ENCODE peak calls at places on chromosomes 1 and 21, in nine cellular contexts. One of them, this sample, is unnamed.

GRCh38 chr1:154154534-154155181 is at the start of gene NUP210L:
- DNase-seq in small intestine: no peak
- DNase-seq in astrocyte of the cerebellum: no peak
- DNase-seq in choroid plexus epithelial cell: peak; percentile 31
- DNase-seq in fibroblast of lung: peak; percentile 74
- DNase-seq in HFF-Myc: no peak
- DNase-seq in AG04449: no peak
- DNase-seq in stomach: no peak
- DNase-seq in Panc1: no peak
- DNase-seq in this sample: no peak

GRCh38 chr1:230084408-230085177 is 17.6 kb downstream of the GALNT2 start:
- DNase-seq in HFF-Myc: peak; percentile 95
- DNase-seq in stomach: peak; percentile 34
- DNase-seq in choroid plexus epithelial cell: peak; percentile 99
- DNase-seq in astrocyte of the cerebellum: peak; percentile 96
- DNase-seq in small intestine: no peak
- DNase-seq in fibroblast of lung: peak; percentile 97
- DNase-seq in AG04449: peak; percentile 97
- DNase-seq in Panc1: peak; percentile 93
- DNase-seq in this sample: peak; percentile 98

GRCh38 chr1:44239337-44239960 is 26.2 kb downstream of the DMAP1 start:
- DNase-seq in Panc1: no peak
- DNase-seq in HFF-Myc: no peak
- DNase-seq in stomach: no peak
- DNase-seq in small intestine: no peak
- DNase-seq in fibroblast of lung: peak; percentile 24
- DNase-seq in AG04449: no peak
- DNase-seq in astrocyte of the cerebellum: no peak
- DNase-seq in choroid plexus epithelial cell: peak; percentile 47
- DNase-seq in this sample: no peak

GRCh38 chr21:17780539-17780938 is 38.6 kb downstream of the C21orf91 start:
- DNase-seq in small intestine: peak; percentile 49
- DNase-seq in astrocyte of the cerebellum: no peak
- DNase-seq in AG04449: no peak
- DNase-seq in fibroblast of lung: no peak
- DNase-seq in HFF-Myc: no peak
- DNase-seq in Panc1: no peak
- DNase-seq in choroid plexus epithelial cell: no peak
- DNase-seq in stomach: no peak
- DNase-seq in this sample: no peak

GRCh38 chr1:41670558-41670957 is 186.1 kb upstream of the EDN2 start:
- DNase-seq in HFF-Myc: peak; percentile 36
- DNase-seq in fibroblast of lung: peak; percentile 56
- DNase-seq in Panc1: no peak
- DNase-seq in AG04449: peak; percentile 77
- DNase-seq in astrocyte of the cerebellum: peak; percentile 53
- DNase-seq in stomach: no peak
- DNase-seq in small intestine: no peak
- DNase-seq in choroid plexus epithelial cell: peak; percentile 68
- DNase-seq in this sample: no peak

GRCh38 chr21:41641821-41642368 is 125.0 kb downstream of the RIPK4 start:
- DNase-seq in fibroblast of lung: peak; percentile 86
- DNase-seq in astrocyte of the cerebellum: peak; percentile 70
- DNase-seq in choroid plexus epithelial cell: peak; percentile 86
- DNase-seq in stomach: no peak
- DNase-seq in Panc1: no peak
- DNase-seq in HFF-Myc: peak; percentile 76
- DNase-seq in AG04449: peak; percentile 74
- DNase-seq in small intestine: no peak
- DNase-seq in this sample: peak; percentile 67

GRCh38 chr1:27045973-27046558 is 33.4 kb upstream of the TENT5B start:
- DNase-seq in fibroblast of lung: peak; percentile 54
- DNase-seq in AG04449: no peak
- DNase-seq in choroid plexus epithelial cell: peak; percentile 61
- DNase-seq in astrocyte of the cerebellum: peak; percentile 11
- DNase-seq in Panc1: peak; percentile 28
- DNase-seq in small intestine: peak; percentile 59
- DNase-seq in stomach: peak; percentile 69
- DNase-seq in HFF-Myc: no peak
- DNase-seq in this sample: no peak

GRCh38 chr1:208850441-208850840 is 606.3 kb upstream of the PLXNA2 start:
- DNase-seq in HFF-Myc: no peak
- DNase-seq in AG04449: no peak
- DNase-seq in astrocyte of the cerebellum: no peak
- DNase-seq in small intestine: no peak
- DNase-seq in choroid plexus epithelial cell: no peak
- DNase-seq in stomach: no peak
- DNase-seq in Panc1: no peak
- DNase-seq in fibroblast of lung: no peak
- DNase-seq in this sample: no peak

GRCh38 chr21:32241434-32241785 is 37.4 kb downstream of the MIS18A start:
- DNase-seq in HFF-Myc: no peak
- DNase-seq in Panc1: no peak
- DNase-seq in AG04449: no peak
- DNase-seq in stomach: no peak
- DNase-seq in choroid plexus epithelial cell: no peak
- DNase-seq in fibroblast of lung: no peak
- DNase-seq in astrocyte of the cerebellum: no peak
- DNase-seq in small intestine: no peak
- DNase-seq in this sample: no peak

GRCh38 chr1:2611034-2611501 is 21.7 kb downstream of the MMEL1 start:
- DNase-seq in astrocyte of the cerebellum: no peak
- DNase-seq in AG04449: no peak
- DNase-seq in small intestine: peak; percentile 85
- DNase-seq in stomach: peak; percentile 56
- DNase-seq in Panc1: no peak
- DNase-seq in fibroblast of lung: peak; percentile 9
- DNase-seq in HFF-Myc: no peak
- DNase-seq in choroid plexus epithelial cell: peak; percentile 23
- DNase-seq in this sample: no peak

GRCh38 chr1:188782220-188782841 is 1695.3 kb downstream of the BRINP3 start:
- DNase-seq in stomach: no peak
- DNase-seq in AG04449: no peak
- DNase-seq in small intestine: peak; percentile 37
- DNase-seq in Panc1: peak; percentile 12
- DNase-seq in choroid plexus epithelial cell: peak; percentile 74
- DNase-seq in astrocyte of the cerebellum: peak; percentile 12
- DNase-seq in fibroblast of lung: peak; percentile 56
- DNase-seq in HFF-Myc: no peak
- DNase-seq in this sample: peak; percentile 21

GRCh38 chr1:81007024-81007423 is 793.7 kb upstream of the ADGRL2 start:
- DNase-seq in Panc1: no peak
- DNase-seq in stomach: no peak
- DNase-seq in HFF-Myc: no peak
- DNase-seq in AG04449: no peak
- DNase-seq in small intestine: no peak
- DNase-seq in choroid plexus epithelial cell: no peak
- DNase-seq in fibroblast of lung: no peak
- DNase-seq in astrocyte of the cerebellum: no peak
- DNase-seq in this sample: no peak

GRCh38 chr1:24898152-24898908 is 31.7 kb downstream of the RUNX3 start:
- DNase-seq in fibroblast of lung: peak; percentile 16
- DNase-seq in AG04449: no peak
- DNase-seq in stomach: peak; percentile 65
- DNase-seq in HFF-Myc: no peak
- DNase-seq in choroid plexus epithelial cell: peak; percentile 58
- DNase-seq in Panc1: peak; percentile 25
- DNase-seq in small intestine: no peak
- DNase-seq in astrocyte of the cerebellum: no peak
- DNase-seq in this sample: no peak

GRCh38 chr21:26001356-26001755 is 169.2 kb downstream of the APP start:
- DNase-seq in fibroblast of lung: no peak
- DNase-seq in small intestine: no peak
- DNase-seq in HFF-Myc: no peak
- DNase-seq in choroid plexus epithelial cell: no peak
- DNase-seq in AG04449: no peak
- DNase-seq in Panc1: no peak
- DNase-seq in stomach: no peak
- DNase-seq in astrocyte of the cerebellum: no peak
- DNase-seq in this sample: no peak

GRCh38 chr1:205629751-205630150 is 2.1 kb downstream of the ELK4 start:
- DNase-seq in HFF-Myc: no peak
- DNase-seq in astrocyte of the cerebellum: no peak
- DNase-seq in small intestine: no peak
- DNase-seq in stomach: no peak
- DNase-seq in Panc1: no peak
- DNase-seq in fibroblast of lung: no peak
- DNase-seq in choroid plexus epithelial cell: peak; percentile 4
- DNase-seq in AG04449: no peak
- DNase-seq in this sample: no peak
- H3K4me3 ChIP-seq in HFF-Myc: peak overlapping the region; percentile 54
- H3K4me3 ChIP-seq in astrocyte of the cerebellum: peak overlapping the region; percentile 77
- H3K4me3 ChIP-seq in small intestine: no peak overlapping the region
- H3K4me3 ChIP-seq in stomach: no peak overlapping the region
- H3K4me3 ChIP-seq in Panc1: peak overlapping the region; percentile 94
- H3K4me3 ChIP-seq in fibroblast of lung: peak overlapping the region; percentile 88
- H3K4me3 ChIP-seq in choroid plexus epithelial cell: peak overlapping the region; percentile 4
- H3K4me3 ChIP-seq in AG04449: peak overlapping the region; percentile 7
- H3K4me3 ChIP-seq in this sample: peak overlapping the region; percentile 2

GRCh38 chr1:223363856-223364684 is at the start of gene SUSD4:
- DNase-seq in Panc1: no peak
- DNase-seq in stomach: peak; percentile 82
- DNase-seq in fibroblast of lung: no peak
- DNase-seq in AG04449: no peak
- DNase-seq in small intestine: peak; percentile 48
- DNase-seq in HFF-Myc: no peak
- DNase-seq in astrocyte of the cerebellum: no peak
- DNase-seq in choroid plexus epithelial cell: no peak
- DNase-seq in this sample: no peak

GRCh38 chr1:223363057-223363855 is 720 bp downstream of the SUSD4 start:
- DNase-seq in fibroblast of lung: peak; percentile 27
- DNase-seq in AG04449: no peak
- DNase-seq in Panc1: no peak
- DNase-seq in choroid plexus epithelial cell: peak; percentile 18
- DNase-seq in astrocyte of the cerebellum: peak; percentile 20
- DNase-seq in small intestine: no peak
- DNase-seq in HFF-Myc: no peak
- DNase-seq in stomach: no peak
- DNase-seq in this sample: no peak

GRCh38 chr1:223364685-223365382 is 858 bp upstream of the SUSD4 start:
- DNase-seq in AG04449: no peak
- DNase-seq in choroid plexus epithelial cell: no peak
- DNase-seq in astrocyte of the cerebellum: no peak
- DNase-seq in small intestine: no peak
- DNase-seq in HFF-Myc: no peak
- DNase-seq in Panc1: no peak
- DNase-seq in fibroblast of lung: no peak
- DNase-seq in stomach: no peak
- DNase-seq in this sample: no peak
- H3K4me3 ChIP-seq in AG04449: no peak overlapping the region
- H3K4me3 ChIP-seq in choroid plexus epithelial cell: no peak overlapping the region
- H3K4me3 ChIP-seq in astrocyte of the cerebellum: peak overlapping the region; percentile 15
- H3K4me3 ChIP-seq in small intestine: peak overlapping the region; percentile 29
- H3K4me3 ChIP-seq in HFF-Myc: no peak overlapping the region
- H3K4me3 ChIP-seq in Panc1: peak overlapping the region; percentile 35
- H3K4me3 ChIP-seq in fibroblast of lung: no peak overlapping the region
- H3K4me3 ChIP-seq in stomach: peak overlapping the region; percentile 69
- H3K4me3 ChIP-seq in this sample: peak overlapping the region; percentile 42

GRCh38 chr1:201310251-201310985 is 27.1 kb downstream of the PKP1 start:
- DNase-seq in small intestine: no peak
- DNase-seq in AG04449: no peak
- DNase-seq in fibroblast of lung: no peak
- DNase-seq in astrocyte of the cerebellum: no peak
- DNase-seq in choroid plexus epithelial cell: no peak
- DNase-seq in HFF-Myc: no peak
- DNase-seq in Panc1: no peak
- DNase-seq in stomach: no peak
- DNase-seq in this sample: no peak

GRCh38 chr1:201311356-201312011 is 28.2 kb downstream of the PKP1 start:
- DNase-seq in choroid plexus epithelial cell: no peak
- DNase-seq in Panc1: no peak
- DNase-seq in AG04449: no peak
- DNase-seq in astrocyte of the cerebellum: no peak
- DNase-seq in stomach: no peak
- DNase-seq in small intestine: no peak
- DNase-seq in HFF-Myc: no peak
- DNase-seq in fibroblast of lung: no peak
- DNase-seq in this sample: no peak

GRCh38 chr1:201309420-201309819 is 26.1 kb downstream of the PKP1 start:
- DNase-seq in choroid plexus epithelial cell: peak; percentile 14
- DNase-seq in fibroblast of lung: no peak
- DNase-seq in AG04449: no peak
- DNase-seq in stomach: peak; percentile 55
- DNase-seq in Panc1: no peak
- DNase-seq in small intestine: peak; percentile 86
- DNase-seq in HFF-Myc: no peak
- DNase-seq in astrocyte of the cerebellum: no peak
- DNase-seq in this sample: peak; percentile 29

GRCh38 chr1:201312298-201312697 is 29.0 kb downstream of the PKP1 start:
- DNase-seq in astrocyte of the cerebellum: no peak
- DNase-seq in choroid plexus epithelial cell: no peak
- DNase-seq in AG04449: no peak
- DNase-seq in stomach: no peak
- DNase-seq in HFF-Myc: no peak
- DNase-seq in Panc1: no peak
- DNase-seq in fibroblast of lung: no peak
- DNase-seq in small intestine: no peak
- DNase-seq in this sample: no peak

DNA sequence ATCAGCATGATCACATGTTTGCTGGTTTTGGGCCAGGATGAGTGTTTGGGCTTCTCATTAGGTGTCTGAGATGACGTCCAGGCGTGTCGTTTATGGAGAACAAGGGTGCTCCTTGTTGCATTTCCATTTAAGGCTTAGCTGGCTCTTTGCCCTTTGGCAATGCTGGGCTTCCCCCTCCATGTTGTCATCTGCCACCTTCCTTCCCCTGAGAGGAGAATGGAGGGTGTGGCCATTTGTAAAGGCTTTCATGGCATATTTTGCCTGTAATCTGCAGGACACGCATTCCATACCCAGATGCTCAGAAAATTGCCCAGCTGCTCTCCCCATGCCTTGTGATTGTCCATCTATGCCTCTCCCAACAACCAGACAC is 27.7 kb downstream of the PKP1 start:
- DNase-seq in Panc1: no peak
- DNase-seq in AG04449: no peak
- DNase-seq in HFF-Myc: no peak
- DNase-seq in fibroblast of lung: peak; percentile 42
- DNase-seq in astrocyte of the cerebellum: no peak
- DNase-seq in choroid plexus epithelial cell: no peak
- DNase-seq in small intestine: peak; percentile 23
- DNase-seq in stomach: no peak
- DNase-seq in this sample: no peak
- H3K4me3 ChIP-seq in Panc1: no peak overlapping the region
- H3K4me3 ChIP-seq in AG04449: no peak overlapping the region
- H3K4me3 ChIP-seq in HFF-Myc: no peak overlapping the region
- H3K4me3 ChIP-seq in fibroblast of lung: no peak overlapping the region
- H3K4me3 ChIP-seq in astrocyte of the cerebellum: no peak overlapping the region
- H3K4me3 ChIP-seq in choroid plexus epithelial cell: no peak overlapping the region
- H3K4me3 ChIP-seq in small intestine: no peak overlapping the region
- H3K4me3 ChIP-seq in stomach: no peak overlapping the region
- H3K4me3 ChIP-seq in this sample: no peak overlapping the region

GRCh38 chr1:201019321-201019977 is 4.1 kb downstream of the KIF21B start:
- DNase-seq in stomach: peak; percentile 75
- DNase-seq in HFF-Myc: no peak
- DNase-seq in fibroblast of lung: peak; percentile 27
- DNase-seq in astrocyte of the cerebellum: no peak
- DNase-seq in small intestine: peak; percentile 90
- DNase-seq in choroid plexus epithelial cell: peak; percentile 80
- DNase-seq in Panc1: no peak
- DNase-seq in AG04449: no peak
- DNase-seq in this sample: no peak
- H3K4me3 ChIP-seq in stomach: no peak overlapping the region
- H3K4me3 ChIP-seq in HFF-Myc: no peak overlapping the region
- H3K4me3 ChIP-seq in fibroblast of lung: no peak overlapping the region
- H3K4me3 ChIP-seq in astrocyte of the cerebellum: no peak overlapping the region
- H3K4me3 ChIP-seq in small intestine: no peak overlapping the region
- H3K4me3 ChIP-seq in choroid plexus epithelial cell: no peak overlapping the region
- H3K4me3 ChIP-seq in Panc1: no peak overlapping the region
- H3K4me3 ChIP-seq in AG04449: no peak overlapping the region
- H3K4me3 ChIP-seq in this sample: no peak overlapping the region